ENCODE peak calls at places on chromosomes 12 and 14, in four cellular contexts. H is T-helper 17 cell, X is activated T-helper 1 cell treated with Interleukin-2 at 50 U/mL for 16 hours, P is psoas muscle. O is an unnamed sample.
A peak's percentile ranks its signal among the peaks of the same experiment; 100 is the strongest.

GRCh38 chr12:107131832-107132616 is 38.7 kb upstream of the CRY1 start:
- DNase-seq in H (no peak), X (no peak), P (no peak), O (no peak)

GRCh38 chr12:78787576-78787975 is 77.0 kb upstream of the SYT1 start:
- DNase-seq in H (no peak), X (no peak), P (no peak), O (no peak)

GRCh38 chr12:132360906-132361777 is 31.8 kb upstream of the GALNT9 start:
- DNase-seq in H (peak; percentile 0), X (no peak), P (peak; percentile 45), O (no peak)

GRCh38 chr14:100537701-100538565 is 49.3 kb downstream of the BEGAIN start:
- DNase-seq in H (peak; percentile 3), X (no peak), P (peak; percentile 50), O (peak; percentile 18)

GRCh38 chr14:55448146-55448614 is 7.8 kb upstream of the TBPL2 start:
- DNase-seq in H (no peak), X (no peak), P (no peak), O (peak; percentile 43)

GRCh38 chr12:92673756-92674155 is 29.0 kb upstream of the PLEKHG7 start:
- DNase-seq in H (no peak), X (no peak), P (no peak), O (no peak)

GRCh38 chr14:67359319-67359774 is 257 bp downstream of the ATP6V1D start:
- DNase-seq in H (no peak), X (no peak), P (peak; percentile 56), O (no peak)

GRCh38 chr14:71942904-71943694 is 10.9 kb downstream of the RGS6 start:
- DNase-seq in H (no peak), X (no peak), P (no peak), O (no peak)

GRCh38 chr12:107929436-107929835 is 154.9 kb downstream of the ASCL4 start:
- DNase-seq in H (no peak), X (no peak), P (no peak), O (no peak)

GRCh38 chr12:108609535-108610335 is 11.9 kb upstream of the TMEM119 start:
- DNase-seq in H (no peak), X (no peak), P (peak; percentile 82), O (peak; percentile 88)

GRCh38 chr12:52925717-52926595 is 21.1 kb upstream of the KRT8 start:
- DNase-seq in H (no peak), X (no peak), P (no peak), O (no peak)

GRCh38 chr14:22200977-22201605 is 387.9 kb downstream of the DAD1 start:
- DNase-seq in H (no peak), X (no peak), P (no peak), O (no peak)

GRCh38 chr12:6569786-6570185 is 1.7 kb upstream of the NOP2 start:
- DNase-seq in H (no peak), X (no peak), P (no peak), O (no peak)

GRCh38 chr12:3700861-3701260 is 52.0 kb downstream of the CRACR2A start:
- DNase-seq in H (no peak), X (no peak), P (no peak), O (no peak)

GRCh38 chr12:3490848-3491382 is at the start of gene PRMT8:
- DNase-seq in H (no peak), X (no peak), P (no peak), O (no peak)

GRCh38 chr12:2652401-2653081 is 142.2 kb upstream of the FKBP4 start:
- DNase-seq in H (no peak), X (no peak), P (no peak), O (peak; percentile 10)

GRCh38 chr14:59306775-59307174 is 118.3 kb downstream of the DAAM1 start:
- DNase-seq in H (no peak), X (no peak), P (no peak), O (no peak)

GRCh38 chr14:75277796-75278421 is 719 bp upstream of the FOS start:
- DNase-seq in H (no peak), X (no peak), P (no peak), O (no peak)